ENCODE peak calls at places on chromosome 13, in seven cellular contexts. One of them, this sample, is unnamed.

GRCh38 chr13:97224544-97225324 is 2.6 kb downstream of the MBNL2 start:
- DNase-seq in HepG2: peak
- DNase-seq in K562: peak
- DNase-seq in GM12878: no peak
- DNase-seq in SK-N-SH: no peak
- DNase-seq in HCT116: no peak
- DNase-seq in H1: no peak
- DNase-seq in this sample: peak

GRCh38 chr13:42211704-42212103 is 60.2 kb upstream of the AKAP11 start:
- DNase-seq in SK-N-SH: no peak
- DNase-seq in GM12878: no peak
- DNase-seq in HCT116: no peak
- DNase-seq in K562: no peak
- DNase-seq in HepG2: no peak
- DNase-seq in H1: no peak
- DNase-seq in this sample: no peak

GRCh38 chr13:64723735-64724134 is 2506.4 kb downstream of the PCDH9 start:
- DNase-seq in K562: no peak
- DNase-seq in SK-N-SH: peak
- DNase-seq in H1: peak
- DNase-seq in GM12878: no peak
- DNase-seq in HepG2: peak
- DNase-seq in HCT116: peak
- DNase-seq in this sample: peak

GRCh38 chr13:44667950-44668349 is 91.8 kb upstream of the TSC22D1 start:
- DNase-seq in SK-N-SH: no peak
- DNase-seq in K562: no peak
- DNase-seq in HepG2: no peak
- DNase-seq in GM12878: no peak
- DNase-seq in HCT116: no peak
- DNase-seq in H1: no peak
- DNase-seq in this sample: no peak

GRCh38 chr13:94858856-94859811 is 146.8 kb upstream of the SOX21 start:
- DNase-seq in H1: no peak
- DNase-seq in GM12878: no peak
- DNase-seq in K562: no peak
- DNase-seq in HepG2: no peak
- DNase-seq in SK-N-SH: no peak
- DNase-seq in HCT116: no peak
- DNase-seq in this sample: no peak

GRCh38 chr13:75544681-75545333 is 4.8 kb upstream of the UCHL3 start:
- DNase-seq in HepG2: peak
- DNase-seq in HCT116: no peak
- DNase-seq in K562: no peak
- DNase-seq in GM12878: no peak
- DNase-seq in H1: no peak
- DNase-seq in SK-N-SH: no peak
- DNase-seq in this sample: no peak

GRCh38 chr13:39941236-39941635 is 285.8 kb downstream of the COG6 start:
- DNase-seq in K562: no peak
- DNase-seq in GM12878: no peak
- DNase-seq in HCT116: no peak
- DNase-seq in HepG2: no peak
- DNase-seq in SK-N-SH: no peak
- DNase-seq in H1: peak
- DNase-seq in this sample: no peak

GRCh38 chr13:80979035-80979641 is 638.2 kb upstream of the SPRY2 start:
- DNase-seq in HCT116: peak
- DNase-seq in HepG2: peak
- DNase-seq in H1: peak
- DNase-seq in K562: peak
- DNase-seq in GM12878: peak
- DNase-seq in SK-N-SH: peak
- DNase-seq in this sample: peak

GRCh38 chr13:101382086-101382485 is 34.2 kb downstream of the NALCN start:
- DNase-seq in HepG2: no peak
- DNase-seq in GM12878: no peak
- DNase-seq in H1: no peak
- DNase-seq in K562: no peak
- DNase-seq in SK-N-SH: no peak
- DNase-seq in HCT116: no peak
- DNase-seq in this sample: no peak

DNA sequence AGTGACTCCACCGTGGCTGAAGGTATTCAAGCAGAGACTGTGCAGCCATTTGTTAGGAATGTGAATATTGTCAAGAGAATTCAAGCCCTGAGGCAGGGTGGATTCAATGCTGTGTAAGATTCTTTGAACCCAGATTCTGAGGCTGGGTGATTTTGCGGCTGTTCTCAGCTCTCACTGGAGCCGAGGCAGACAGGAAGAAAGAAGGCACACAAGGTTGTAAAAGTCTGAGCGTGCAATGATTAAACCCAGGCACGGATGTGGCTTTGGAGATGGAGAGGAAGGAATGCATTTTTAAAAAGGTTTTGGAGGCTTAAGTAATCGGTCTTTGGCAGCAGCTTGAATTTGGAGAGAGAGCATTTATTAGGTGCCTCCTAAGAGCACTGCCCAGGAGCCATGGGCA is 187.9 kb downstream of the KATNAL1 start:
- DNase-seq in H1: no peak
- DNase-seq in K562: no peak
- DNase-seq in HCT116: no peak
- DNase-seq in HepG2: no peak
- DNase-seq in SK-N-SH: no peak
- DNase-seq in GM12878: no peak
- DNase-seq in this sample: no peak
- TF ChIP-seq JUND in H1: no peak
- TF ChIP-seq JUND in K562: no peak
- TF ChIP-seq JUND in HCT116: no peak
- TF ChIP-seq JUND in HepG2: no peak
- TF ChIP-seq JUND in SK-N-SH: peak
- TF ChIP-seq JUND in GM12878: no peak
- TF ChIP-seq JUND in this sample: no peak

GRCh38 chr13:113765241-113765910 is 6.3 kb downstream of the TMEM255B start:
- DNase-seq in HCT116: no peak
- DNase-seq in K562: peak
- DNase-seq in H1: no peak
- DNase-seq in HepG2: no peak
- DNase-seq in SK-N-SH: no peak
- DNase-seq in GM12878: no peak
- DNase-seq in this sample: no peak
- TF ChIP-seq JUND in HCT116: no peak
- TF ChIP-seq JUND in K562: no peak
- TF ChIP-seq JUND in H1: no peak
- TF ChIP-seq JUND in HepG2: no peak
- TF ChIP-seq JUND in SK-N-SH: no peak
- TF ChIP-seq JUND in GM12878: no peak
- TF ChIP-seq JUND in this sample: no peak

GRCh38 chr13:32940601-32941000 is 75.6 kb upstream of the KL start:
- DNase-seq in K562: no peak
- DNase-seq in GM12878: no peak
- DNase-seq in H1: no peak
- DNase-seq in HCT116: no peak
- DNase-seq in SK-N-SH: peak
- DNase-seq in HepG2: no peak
- DNase-seq in this sample: no peak
- TF ChIP-seq JUND in K562: no peak
- TF ChIP-seq JUND in GM12878: no peak
- TF ChIP-seq JUND in H1: no peak
- TF ChIP-seq JUND in HCT116: no peak
- TF ChIP-seq JUND in SK-N-SH: no peak
- TF ChIP-seq JUND in HepG2: no peak
- TF ChIP-seq JUND in this sample: no peak

DNA sequence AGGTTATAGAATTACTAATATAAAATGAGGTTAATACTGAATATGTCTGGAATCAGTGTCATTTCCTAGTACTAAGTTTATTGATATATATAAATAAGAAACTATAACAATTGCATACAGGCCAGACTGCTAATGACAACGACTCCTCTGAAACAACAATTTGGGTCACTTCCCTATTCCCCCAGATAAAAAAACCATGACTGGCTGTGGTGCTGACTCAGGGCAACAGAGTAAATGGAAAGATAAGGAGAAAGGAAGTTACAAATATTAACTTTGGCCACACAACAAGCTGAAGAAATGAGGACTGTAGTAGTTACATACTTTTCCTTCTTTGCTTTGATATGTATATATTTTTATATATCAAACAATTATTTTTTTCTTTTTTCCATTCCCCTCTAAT is 263.7 kb upstream of the PCDH9 start:
- DNase-seq in GM12878: no peak
- DNase-seq in SK-N-SH: no peak
- DNase-seq in HCT116: no peak
- DNase-seq in HepG2: no peak
- DNase-seq in K562: peak
- DNase-seq in H1: no peak
- DNase-seq in this sample: no peak
- TF ChIP-seq JUND in GM12878: no peak
- TF ChIP-seq JUND in SK-N-SH: no peak
- TF ChIP-seq JUND in HCT116: no peak
- TF ChIP-seq JUND in HepG2: no peak
- TF ChIP-seq JUND in K562: no peak
- TF ChIP-seq JUND in H1: no peak
- TF ChIP-seq JUND in this sample: no peak

GRCh38 chr13:98475521-98475920 is 101.4 kb downstream of the STK24 start:
- DNase-seq in H1: no peak
- DNase-seq in K562: peak
- DNase-seq in SK-N-SH: peak
- DNase-seq in GM12878: no peak
- DNase-seq in HCT116: no peak
- DNase-seq in HepG2: no peak
- DNase-seq in this sample: no peak

GRCh38 chr13:98478134-98479129 is 98.5 kb downstream of the STK24 start:
- DNase-seq in H1: no peak
- DNase-seq in K562: peak
- DNase-seq in HepG2: no peak
- DNase-seq in GM12878: peak
- DNase-seq in HCT116: no peak
- DNase-seq in SK-N-SH: peak
- DNase-seq in this sample: no peak

GRCh38 chr13:98476106-98476505 is 100.8 kb downstream of the STK24 start:
- DNase-seq in HCT116: no peak
- DNase-seq in K562: no peak
- DNase-seq in H1: no peak
- DNase-seq in GM12878: no peak
- DNase-seq in HepG2: no peak
- DNase-seq in SK-N-SH: peak
- DNase-seq in this sample: no peak

GRCh38 chr13:98474761-98475160 is 102.1 kb downstream of the STK24 start:
- DNase-seq in GM12878: no peak
- DNase-seq in K562: no peak
- DNase-seq in H1: no peak
- DNase-seq in HCT116: no peak
- DNase-seq in SK-N-SH: no peak
- DNase-seq in HepG2: no peak
- DNase-seq in this sample: no peak

GRCh38 chr13:98476538-98476966 is 100.4 kb downstream of the STK24 start:
- DNase-seq in HCT116: peak
- DNase-seq in GM12878: peak
- DNase-seq in SK-N-SH: no peak
- DNase-seq in K562: peak
- DNase-seq in HepG2: no peak
- DNase-seq in H1: no peak
- DNase-seq in this sample: no peak
- TF ChIP-seq JUND in HCT116: no peak
- TF ChIP-seq JUND in GM12878: peak
- TF ChIP-seq JUND in SK-N-SH: peak
- TF ChIP-seq JUND in K562: peak
- TF ChIP-seq JUND in HepG2: no peak
- TF ChIP-seq JUND in H1: no peak
- TF ChIP-seq JUND in this sample: no peak

DNA sequence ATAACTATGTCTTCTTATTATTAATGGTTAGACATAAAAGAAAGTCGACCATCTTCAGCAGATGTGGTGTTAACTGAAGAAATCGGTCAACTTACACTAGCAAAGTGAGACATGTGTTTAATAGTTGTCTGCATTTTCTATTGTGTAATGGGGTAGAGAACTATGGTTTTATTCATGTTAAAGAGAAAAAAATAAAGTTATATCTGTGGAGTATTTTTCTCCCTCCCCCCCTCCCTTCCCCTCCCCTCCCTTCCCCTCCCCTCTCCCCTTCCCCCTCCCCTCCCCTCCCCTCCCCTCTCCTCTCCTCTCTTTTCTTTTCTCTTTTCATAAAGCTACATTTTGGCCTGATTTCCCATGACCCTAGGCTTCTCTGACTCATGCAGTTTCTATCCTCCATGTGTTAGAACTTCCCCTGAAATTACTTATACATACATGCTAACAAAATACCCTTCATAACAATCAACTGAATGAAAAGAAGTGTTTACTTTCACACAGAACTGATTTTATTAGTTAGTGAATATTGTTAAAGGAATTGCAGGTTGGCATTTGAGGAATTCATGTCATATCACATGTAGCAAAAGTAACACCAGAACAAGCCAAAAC is 1431.0 kb upstream of the ATXN8OS start:
- DNase-seq in SK-N-SH: no peak
- DNase-seq in GM12878: no peak
- DNase-seq in H1: no peak
- DNase-seq in K562: no peak
- DNase-seq in HCT116: no peak
- DNase-seq in HepG2: no peak
- DNase-seq in this sample: no peak
- TF ChIP-seq JUND in SK-N-SH: no peak
- TF ChIP-seq JUND in GM12878: no peak
- TF ChIP-seq JUND in H1: no peak
- TF ChIP-seq JUND in K562: no peak
- TF ChIP-seq JUND in HCT116: no peak
- TF ChIP-seq JUND in HepG2: no peak
- TF ChIP-seq JUND in this sample: no peak

GRCh38 chr13:35190241-35190640 is 248.2 kb downstream of the NBEA start:
- DNase-seq in H1: no peak
- DNase-seq in HepG2: no peak
- DNase-seq in SK-N-SH: no peak
- DNase-seq in K562: no peak
- DNase-seq in GM12878: no peak
- DNase-seq in HCT116: no peak
- DNase-seq in this sample: no peak
- TF ChIP-seq JUND in H1: no peak
- TF ChIP-seq JUND in HepG2: no peak
- TF ChIP-seq JUND in SK-N-SH: no peak
- TF ChIP-seq JUND in K562: no peak
- TF ChIP-seq JUND in GM12878: no peak
- TF ChIP-seq JUND in HCT116: no peak
- TF ChIP-seq JUND in this sample: no peak

GRCh38 chr13:51645154-51645650 is 60.9 kb downstream of the WDFY2 start:
- DNase-seq in SK-N-SH: no peak
- DNase-seq in H1: no peak
- DNase-seq in HepG2: no peak
- DNase-seq in K562: no peak
- DNase-seq in HCT116: no peak
- DNase-seq in GM12878: no peak
- DNase-seq in this sample: no peak
- TF ChIP-seq JUND in SK-N-SH: no peak
- TF ChIP-seq JUND in H1: no peak
- TF ChIP-seq JUND in HepG2: no peak
- TF ChIP-seq JUND in K562: no peak
- TF ChIP-seq JUND in HCT116: no peak
- TF ChIP-seq JUND in GM12878: no peak
- TF ChIP-seq JUND in this sample: no peak